ENCODE peak calls at places on chromosome 3, in ten cellular contexts. R, M, N, W, K, T, S, L, P and G are unnamed samples.

GRCh38 chr3:14468621-14468981 is 66.2 kb downstream of the SLC6A6 start:
- DNase-seq in R (no peak), M (no peak), N (no peak), W (no peak), K (no peak), T (no peak), S (no peak), L (no peak), P (no peak), G (no peak)

GRCh38 chr3:62771331-62772097 is 103.7 kb downstream of the CADPS start:
- DNase-seq in R (no peak), M (no peak), N (no peak), W (no peak), K (no peak), T (no peak), S (no peak), L (no peak), P (no peak), G (no peak)

GRCh38 chr3:155497930-155498647 is 204.6 kb upstream of the STRIT1 start:
- DNase-seq in R (no peak), M (no peak), N (no peak), W (no peak), K (no peak), T (no peak), S (no peak), L (no peak), P (no peak), G (no peak)

GRCh38 chr3:52230889-52231499 is 5.5 kb upstream of the TLR9 start:
- DNase-seq in R (no peak), M (no peak), N (no peak), W (no peak), K (no peak), T (no peak), S (peak), L (no peak), P (no peak), G (no peak)

GRCh38 chr3:72510247-72510646 is 338.0 kb downstream of the SHQ1 start:
- DNase-seq in R (no peak), M (no peak), N (no peak), W (no peak), K (no peak), T (no peak), S (no peak), L (no peak), P (no peak), G (no peak)

GRCh38 chr3:46304739-46305138 is 49.2 kb upstream of the CCR2 start:
- DNase-seq in R (no peak), M (no peak), N (no peak), W (no peak), K (no peak), T (no peak), S (no peak), L (no peak), P (no peak), G (no peak)

GRCh38 chr3:908839-909238 is 184.0 kb upstream of the CNTN6 start:
- DNase-seq in R (no peak), M (no peak), N (no peak), W (peak), K (peak), T (no peak), S (no peak), L (peak), P (no peak), G (no peak)

GRCh38 chr3:158768361-158768787 is 33.5 kb upstream of the MFSD1 start:
- DNase-seq in R (peak), M (peak), N (peak), W (peak), K (no peak), T (peak), S (no peak), L (no peak), P (no peak), G (no peak)

GRCh38 chr3:82633319-82633718 is 871.9 kb upstream of the GBE1 start:
- DNase-seq in R (no peak), M (no peak), N (no peak), W (no peak), K (no peak), T (no peak), S (no peak), L (no peak), P (no peak), G (no peak)

GRCh38 chr3:139620438-139620837 is 57.3 kb downstream of the NMNAT3 start:
- DNase-seq in R (no peak), M (no peak), N (no peak), W (no peak), K (no peak), T (no peak), S (no peak), L (no peak), P (no peak), G (no peak)

GRCh38 chr3:58175429-58176184 is 35.2 kb downstream of the DNASE1L3 start:
- DNase-seq in R (no peak), M (peak), N (no peak), W (peak), K (no peak), T (peak), S (no peak), L (no peak), P (no peak), G (no peak)

GRCh38 chr3:137738710-137739109 is 25.4 kb upstream of the SOX14 start:
- DNase-seq in R (no peak), M (no peak), N (no peak), W (no peak), K (no peak), T (no peak), S (no peak), L (no peak), P (no peak), G (no peak)

GRCh38 chr3:71541313-71541712 is 42.2 kb downstream of the FOXP1 start:
- DNase-seq in R (no peak), M (no peak), N (no peak), W (no peak), K (no peak), T (no peak), S (no peak), L (no peak), P (no peak), G (no peak)

GRCh38 chr3:156218353-156218744 is 98.0 kb downstream of the KCNAB1 start:
- DNase-seq in R (no peak), M (no peak), N (no peak), W (no peak), K (no peak), T (no peak), S (no peak), L (no peak), P (no peak), G (no peak)

GRCh38 chr3:112623717-112624116 is 17.2 kb downstream of the CCDC80 start:
- DNase-seq in R (no peak), M (no peak), N (no peak), W (no peak), K (no peak), T (no peak), S (no peak), L (no peak), P (no peak), G (no peak)

GRCh38 chr3:176931991-176932390 is 265.3 kb downstream of the TBL1XR1 start:
- DNase-seq in R (no peak), M (no peak), N (no peak), W (no peak), K (no peak), T (no peak), S (no peak), L (no peak), P (no peak), G (no peak)

GRCh38 chr3:127629462-127630403 is 748 bp downstream of the PODXL2 start:
- DNase-seq in R (no peak), M (peak), N (no peak), W (no peak), K (no peak), T (no peak), S (no peak), L (peak), P (no peak), G (peak)

GRCh38 chr3:6216135-6216792 is 644.7 kb upstream of the GRM7 start:
- DNase-seq in R (no peak), M (peak), N (no peak), W (no peak), K (no peak), T (no peak), S (no peak), L (no peak), P (no peak), G (no peak)

GRCh38 chr3:14802332-14802731 is 16.4 kb upstream of the FGD5 start:
- DNase-seq in R (no peak), M (no peak), N (no peak), W (no peak), K (no peak), T (no peak), S (no peak), L (no peak), P (no peak), G (no peak)

GRCh38 chr3:94440767-94441493 is 378.1 kb downstream of the NSUN3 start:
- DNase-seq in R (no peak), M (no peak), N (no peak), W (no peak), K (no peak), T (no peak), S (no peak), L (no peak), P (no peak), G (no peak)

GRCh38 chr3:104460477-104461406 is 906.0 kb upstream of the ALCAM start:
- DNase-seq in R (no peak), M (no peak), N (no peak), W (peak), K (peak), T (no peak), S (no peak), L (no peak), P (no peak), G (no peak)

GRCh38 chr3:136634821-136635220 is 117.4 kb downstream of the STAG1 start:
- DNase-seq in R (no peak), M (no peak), N (no peak), W (no peak), K (no peak), T (no peak), S (no peak), L (no peak), P (no peak), G (no peak)

GRCh38 chr3:138799822-138800221 is 34.9 kb downstream of the PIK3CB start:
- DNase-seq in R (no peak), M (no peak), N (no peak), W (no peak), K (no peak), T (no peak), S (no peak), L (no peak), P (no peak), G (no peak)

GRCh38 chr3:76497636-76498035 is 542.3 kb upstream of the ROBO2 start:
- DNase-seq in R (no peak), M (no peak), N (no peak), W (no peak), K (peak), T (no peak), S (no peak), L (no peak), P (no peak), G (peak)

GRCh38 chr3:196942915-196943277 is 568 bp upstream of the NCBP2 start:
- DNase-seq in R (no peak), M (peak), N (peak), W (peak), K (no peak), T (no peak), S (no peak), L (peak), P (no peak), G (no peak)

GRCh38 chr3:128597900-128598299 is 52.7 kb downstream of the RPN1 start:
- DNase-seq in R (no peak), M (no peak), N (no peak), W (no peak), K (no peak), T (no peak), S (no peak), L (no peak), P (no peak), G (no peak)

GRCh38 chr3:102449341-102449740 is 14.5 kb downstream of the ZPLD1 start:
- DNase-seq in R (no peak), M (no peak), N (no peak), W (no peak), K (no peak), T (no peak), S (no peak), L (no peak), P (no peak), G (no peak)

GRCh38 chr3:114380233-114380645 is 86.4 kb downstream of the TIGIT start:
- DNase-seq in R (peak), M (peak), N (peak), W (peak), K (no peak), T (peak), S (no peak), L (no peak), P (no peak), G (peak)

GRCh38 chr3:196688349-196688748 is 23.7 kb downstream of the CEP19 start:
- DNase-seq in R (peak), M (peak), N (no peak), W (no peak), K (no peak), T (no peak), S (no peak), L (no peak), P (no peak), G (no peak)

GRCh38 chr3:5138214-5138981 is 16.3 kb downstream of the ARL8B start:
- DNase-seq in R (no peak), M (no peak), N (no peak), W (peak), K (no peak), T (no peak), S (no peak), L (no peak), P (no peak), G (peak)

GRCh38 chr3:127694467-127695215 is 21.9 kb downstream of the ABTB1 start:
- DNase-seq in R (peak), M (peak), N (peak), W (no peak), K (no peak), T (peak), S (no peak), L (peak), P (peak), G (no peak)

GRCh38 chr3:99776516-99777209 is 41.0 kb upstream of the CMSS1 start:
- DNase-seq in R (no peak), M (no peak), N (no peak), W (no peak), K (no peak), T (no peak), S (no peak), L (no peak), P (no peak), G (peak)

GRCh38 chr3:16618721-16619120 is 13.5 kb upstream of the DAZL start:
- DNase-seq in R (no peak), M (no peak), N (no peak), W (no peak), K (no peak), T (no peak), S (no peak), L (no peak), P (no peak), G (no peak)

GRCh38 chr3:195856410-195857084 is 44.8 kb upstream of the MUC4 start:
- DNase-seq in R (no peak), M (no peak), N (peak), W (no peak), K (no peak), T (no peak), S (no peak), L (no peak), P (peak), G (no peak)

GRCh38 chr3:125125822-125126245 is 70.0 kb upstream of the HEG1 start:
- DNase-seq in R (no peak), M (peak), N (no peak), W (no peak), K (no peak), T (no peak), S (no peak), L (peak), P (peak), G (no peak)

GRCh38 chr3:5304789-5305680 is 117.5 kb downstream of the EDEM1 start:
- DNase-seq in R (peak), M (peak), N (no peak), W (peak), K (peak), T (peak), S (no peak), L (peak), P (peak), G (peak)

DNA sequence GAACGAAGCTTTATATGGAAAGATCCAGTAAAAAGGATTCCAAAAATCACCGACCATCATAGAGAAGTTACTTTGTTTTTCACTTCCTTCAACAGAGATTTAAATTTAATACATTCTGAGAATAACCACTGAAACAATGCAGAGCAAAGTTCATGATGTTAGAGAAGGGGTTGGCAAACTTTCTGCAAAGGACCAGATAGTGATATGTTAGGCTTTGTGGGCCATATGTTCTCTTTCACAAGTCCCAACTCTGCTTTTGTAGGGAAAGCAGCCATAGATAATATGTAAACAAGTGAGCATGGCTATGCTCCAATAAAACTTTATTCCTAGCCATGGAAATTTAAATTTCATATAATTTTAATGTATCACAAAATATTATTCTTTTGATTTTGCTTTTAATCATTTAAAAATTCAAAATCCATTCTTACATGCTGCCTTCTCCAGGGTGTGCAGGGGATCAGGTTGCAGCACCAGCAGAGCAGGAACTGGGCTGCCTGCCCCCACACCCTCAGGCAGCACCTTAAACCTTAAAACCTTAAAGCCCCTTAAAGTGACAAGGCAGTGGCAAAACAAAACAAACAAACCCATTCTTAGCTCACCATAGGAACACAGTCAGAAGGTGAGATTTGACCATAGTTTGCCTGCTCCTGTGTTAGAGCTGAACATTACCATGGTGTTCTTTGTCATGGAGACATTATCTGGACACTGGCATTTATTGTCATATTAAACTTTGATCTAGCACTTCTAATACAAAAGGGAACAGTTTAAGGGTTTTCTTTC is 16.9 kb upstream of the IGSF10 start:
- DNase-seq in R (no peak), M (no peak), N (no peak), W (no peak), K (no peak), T (no peak), S (no peak), L (no peak), P (no peak), G (peak)
- H3K4me3 ChIP-seq in R (no peak), M (no peak), N (no peak), W (no peak), K (no peak), T (no peak), S (no peak), L (no peak), P (no peak), G (no peak)

GRCh38 chr3:48949376-48949717 is 30.7 kb downstream of the ARIH2 start:
- DNase-seq in R (no peak), M (no peak), N (no peak), W (no peak), K (no peak), T (no peak), S (no peak), L (no peak), P (no peak), G (no peak)

GRCh38 chr3:48945856-48946549 is 27.4 kb downstream of the ARIH2 start:
- DNase-seq in R (no peak), M (no peak), N (no peak), W (no peak), K (no peak), T (no peak), S (no peak), L (no peak), P (no peak), G (no peak)

GRCh38 chr3:48950051-48950450 is 31.4 kb downstream of the ARIH2 start:
- DNase-seq in R (no peak), M (no peak), N (no peak), W (no peak), K (no peak), T (no peak), S (no peak), L (no peak), P (no peak), G (peak)

GRCh38 chr3:48945432-48945831 is 26.8 kb downstream of the ARIH2 start:
- DNase-seq in R (no peak), M (no peak), N (no peak), W (no peak), K (no peak), T (no peak), S (no peak), L (no peak), P (no peak), G (no peak)
- H3K4me3 ChIP-seq in R (no peak), M (no peak), N (no peak), W (no peak), K (no peak), T (no peak), S (no peak), L (no peak), P (no peak), G (no peak)

DNA sequence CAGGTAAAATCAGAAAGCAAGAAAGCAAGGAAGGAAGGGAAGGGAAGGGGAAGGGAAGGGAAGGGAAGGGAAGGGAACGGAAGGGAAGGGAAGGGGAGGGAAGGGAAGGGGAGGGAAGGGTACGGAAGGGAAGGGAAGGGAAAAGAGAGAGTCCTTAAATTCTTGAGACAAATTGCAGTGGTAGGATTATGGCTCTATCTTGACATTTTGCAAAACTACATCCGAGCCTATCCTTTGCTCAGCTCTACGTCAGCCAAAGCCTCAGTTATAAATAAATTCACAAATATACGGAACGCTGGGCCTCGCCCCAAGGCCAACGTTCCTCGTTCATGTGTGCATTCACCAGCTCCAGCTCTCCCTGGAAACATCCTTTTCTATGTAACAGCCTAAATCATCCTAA is 25.5 kb upstream of the HES1 start:
- DNase-seq in R (no peak), M (no peak), N (no peak), W (no peak), K (no peak), T (no peak), S (no peak), L (no peak), P (no peak), G (no peak)
- H3K4me3 ChIP-seq in R (no peak), M (no peak), N (no peak), W (no peak), K (no peak), T (no peak), S (no peak), L (no peak), P (no peak), G (no peak)

GRCh38 chr3:184260571-184261269 is 633 bp downstream of the CAMK2N2 start:
- DNase-seq in R (no peak), M (peak), N (peak), W (no peak), K (no peak), T (no peak), S (no peak), L (peak), P (no peak), G (peak)
- H3K4me3 ChIP-seq in R (peak), M (peak), N (no peak), W (peak), K (peak), T (peak), S (peak), L (peak), P (peak), G (peak)

DNA sequence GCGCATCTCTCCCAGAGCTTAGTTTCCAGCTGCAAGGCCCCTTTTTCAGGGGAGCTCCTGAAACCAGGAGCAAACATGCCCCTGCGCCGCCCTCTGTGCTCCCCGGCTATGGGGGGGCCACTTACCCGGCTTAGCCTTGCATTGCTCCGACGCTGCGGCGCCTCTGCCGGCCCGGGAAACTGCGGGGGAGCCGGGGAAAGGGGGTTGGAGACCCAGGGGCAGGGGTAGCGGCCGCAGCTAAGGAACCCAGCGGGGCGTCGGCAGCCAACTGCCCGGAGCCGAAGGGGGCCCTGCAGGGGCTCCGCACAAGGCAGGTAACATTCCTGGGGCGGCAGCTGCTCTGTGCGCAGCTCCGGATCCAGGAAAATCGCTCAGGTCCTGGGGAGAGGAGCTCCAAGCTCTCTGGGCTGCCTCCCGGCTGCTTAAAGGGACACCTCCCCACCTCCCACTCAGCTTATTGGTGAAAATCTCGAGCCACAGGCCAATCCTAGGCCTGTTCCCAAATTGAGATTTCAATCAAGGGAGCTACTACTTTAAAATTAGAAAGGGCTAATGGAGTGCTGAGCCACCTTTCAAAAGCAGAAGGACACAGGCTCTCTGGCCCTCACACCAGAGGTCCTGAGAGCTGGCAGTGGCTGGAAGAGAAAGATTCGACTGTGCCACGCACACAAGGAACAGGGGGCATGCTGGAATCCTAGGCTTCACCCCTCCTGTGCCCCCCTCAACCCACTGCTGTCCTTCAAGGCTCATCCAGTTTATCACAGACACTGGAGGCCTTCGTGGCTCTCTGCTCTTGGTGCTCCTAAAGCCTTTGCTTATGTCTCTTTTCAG is 42.7 kb upstream of the PRICKLE2 start:
- DNase-seq in R (peak), M (peak), N (peak), W (peak), K (peak), T (peak), S (no peak), L (no peak), P (no peak), G (no peak)
- H3K4me3 ChIP-seq in R (peak), M (no peak), N (peak), W (peak), K (peak), T (peak), S (peak), L (no peak), P (no peak), G (no peak)